ENCODE peak calls at places on chromosomes 1 and 21, in five cellular contexts. Z is M059J, S is HCT116, C is choroid plexus epithelial cell, K is AG09309. V is an unnamed sample.

GRCh38 chr1:46527474-46528296 is 23.8 kb downstream of the KNCN start:
- DNase-seq in Z (peak; percentile 75), S (peak; percentile 54), C (peak; percentile 82), K (no peak), V (peak; percentile 85)

GRCh38 chr1:10019561-10019960 is 13.2 kb upstream of the UBE4B start:
- DNase-seq in Z (no peak), S (no peak), C (no peak), K (no peak), V (no peak)

GRCh38 chr1:204697893-204698292 is 12.4 kb upstream of the LRRN2 start:
- DNase-seq in Z (no peak), S (no peak), C (no peak), K (no peak), V (no peak)

GRCh38 chr1:222523852-222524251 is 24.1 kb downstream of the HHIPL2 start:
- DNase-seq in Z (no peak), S (no peak), C (peak; percentile 8), K (no peak), V (no peak)

GRCh38 chr1:209839875-209840491 is 12.2 kb downstream of the UTP25 start:
- DNase-seq in Z (peak; percentile 95), S (peak; percentile 65), C (peak; percentile 97), K (peak; percentile 76), V (no peak)

GRCh38 chr1:21534674-21535378 is 25.6 kb downstream of the ALPL start:
- DNase-seq in Z (peak; percentile 75), S (peak; percentile 29), C (peak; percentile 90), K (no peak), V (peak; percentile 60)

GRCh38 chr1:37513795-37514349 is 694 bp downstream of the MEAF6 start:
- DNase-seq in Z (peak; percentile 40), S (no peak), C (peak; percentile 16), K (no peak), V (peak; percentile 79)

GRCh38 chr1:186828612-186829542 is at the start of gene PLA2G4A:
- DNase-seq in Z (peak; percentile 73), S (peak; percentile 64), C (peak; percentile 91), K (no peak), V (no peak)

GRCh38 chr1:238176441-238176840 is 285.7 kb upstream of the ZP4 start:
- DNase-seq in Z (no peak), S (no peak), C (no peak), K (no peak), V (no peak)

GRCh38 chr1:173113015-173113741 is 62.4 kb upstream of the TNFSF18 start:
- DNase-seq in Z (peak; percentile 87), S (peak; percentile 34), C (peak; percentile 24), K (no peak), V (no peak)

GRCh38 chr1:43073490-43074230 is 98.4 kb downstream of the EBNA1BP2 start:
- DNase-seq in Z (peak; percentile 74), S (peak; percentile 61), C (peak; percentile 88), K (peak; percentile 18), V (peak; percentile 59)

GRCh38 chr21:34185051-34185750 is 111.8 kb downstream of the MRPS6 start:
- DNase-seq in Z (no peak), S (no peak), C (no peak), K (no peak), V (no peak)

GRCh38 chr1:29657816-29658215 is 421.5 kb downstream of the PTPRU start:
- DNase-seq in Z (no peak), S (no peak), C (no peak), K (no peak), V (no peak)

GRCh38 chr1:21579788-21580187 is 70.6 kb downstream of the ALPL start:
- DNase-seq in Z (peak; percentile 43), S (no peak), C (peak; percentile 17), K (no peak), V (peak; percentile 56)

GRCh38 chr1:2358651-2359640 is 32.4 kb downstream of the MORN1 start:
- DNase-seq in Z (no peak), S (no peak), C (no peak), K (no peak), V (no peak)

GRCh38 chr1:91707890-91708218 is 178.1 kb downstream of the TGFBR3 start:
- DNase-seq in Z (no peak), S (no peak), C (no peak), K (no peak), V (no peak)

GRCh38 chr1:77489910-77490309 is 192.5 kb downstream of the ZZZ3 start:
- DNase-seq in Z (peak; percentile 57), S (no peak), C (peak; percentile 68), K (no peak), V (peak; percentile 21)

GRCh38 chr1:25342846-25343245 is 4.7 kb downstream of the TMEM50A start:
- DNase-seq in Z (no peak), S (no peak), C (no peak), K (no peak), V (no peak)

GRCh38 chr1:8941906-8942305 is 3.8 kb upstream of the CA6 start:
- DNase-seq in Z (peak; percentile 80), S (peak; percentile 40), C (peak; percentile 73), K (peak; percentile 16), V (no peak)

GRCh38 chr1:12453400-12454343 is 164.3 kb downstream of the DHRS3 start:
- DNase-seq in Z (peak; percentile 78), S (no peak), C (no peak), K (no peak), V (no peak)

GRCh38 chr1:15758953-15759661 is 512 bp downstream of the FBLIM1 start:
- DNase-seq in Z (peak; percentile 36), S (no peak), C (peak; percentile 26), K (no peak), V (peak; percentile 71)

GRCh38 chr1:219771039-219771438 is 157.3 kb downstream of the SLC30A10 start:
- DNase-seq in Z (peak; percentile 99), S (peak; percentile 77), C (peak; percentile 98), K (peak; percentile 20), V (no peak)

GRCh38 chr1:67110352-67110751 is 24.4 kb downstream of the C1orf141 start:
- DNase-seq in Z (no peak), S (no peak), C (no peak), K (no peak), V (no peak)

GRCh38 chr1:236035681-236036101 is 29.2 kb downstream of the NID1 start:
- DNase-seq in Z (no peak), S (no peak), C (peak; percentile 81), K (no peak), V (no peak)

GRCh38 chr1:153506831-153507413 is 28.9 kb downstream of the S100A6 start:
- DNase-seq in Z (peak; percentile 94), S (no peak), C (peak; percentile 89), K (peak; percentile 50), V (no peak)